ENCODE peak calls at places on chromosomes 16 and 17, in five cellular contexts. X, I, V, S and L are unnamed samples.

GRCh38 chr17:42275527-42276358 is 448 bp downstream of the STAT5B start:
- DNase-seq in V (peak; percentile 25), S (peak; percentile 19), X (no peak), I (no peak), L (no peak)

GRCh38 chr16:78175287-78175686 is 75.8 kb downstream of the WWOX start:
- DNase-seq in V (no peak), X (no peak), S (no peak), I (no peak), L (no peak)

GRCh38 chr16:66188786-66189725 is 177.4 kb upstream of the CDH5 start:
- DNase-seq in X (peak; percentile 72), I (no peak), S (no peak), V (no peak), L (peak; percentile 37)

GRCh38 chr17:41052594-41052993 is 2.4 kb downstream of the KRTAP2-2 start:
- DNase-seq in X (no peak), S (no peak), I (no peak), V (no peak), L (no peak)

GRCh38 chr17:14745122-14745521 is 444.2 kb downstream of the HS3ST3B1 start:
- DNase-seq in V (no peak), I (no peak), X (no peak), S (no peak), L (no peak)

GRCh38 chr17:27578718-27579085 is 52.3 kb upstream of the LGALS9 start:
- DNase-seq in S (no peak), X (no peak), I (no peak), V (no peak), L (no peak)

GRCh38 chr16:75222271-75222783 is 3.5 kb downstream of the CTRB1 start:
- DNase-seq in I (no peak), X (peak; percentile 65), V (no peak), S (no peak), L (no peak)

GRCh38 chr17:40061532-40062038 is 1.2 kb upstream of the THRA start:
- DNase-seq in V (no peak), I (no peak), S (peak; percentile 29), X (no peak), L (no peak)

GRCh38 chr17:3944485-3945388 is 19.5 kb downstream of the ATP2A3 start:
- DNase-seq in V (peak; percentile 78), X (no peak), I (peak; percentile 78), S (peak; percentile 37), L (peak; percentile 93)

GRCh38 chr16:87780385-87780989 is 14.7 kb upstream of the KLHDC4 start:
- DNase-seq in I (no peak), V (peak; percentile 45), X (no peak), S (peak; percentile 49), L (no peak)

GRCh38 chr17:44920565-44920940 is 5.3 kb upstream of the GFAP start:
- DNase-seq in S (peak; percentile 1), X (peak; percentile 48), V (no peak), I (peak; percentile 46), L (no peak)

GRCh38 chr16:77289331-77289809 is 90.2 kb downstream of the SYCE1L start:
- DNase-seq in V (no peak), S (no peak), I (no peak), X (no peak), L (no peak)

GRCh38 chr16:83995756-83996155 is 27.7 kb downstream of the NECAB2 start:
- DNase-seq in I (no peak), S (peak; percentile 17), V (no peak), X (no peak), L (no peak)

GRCh38 chr16:15971435-15971805 is 22.0 kb downstream of the ABCC1 start:
- DNase-seq in V (no peak), X (no peak), S (no peak), I (no peak), L (no peak)

GRCh38 chr16:88959022-88959421 is 18.0 kb downstream of the CBFA2T3 start:
- DNase-seq in V (no peak), X (no peak), S (no peak), I (no peak), L (no peak)

GRCh38 chr16:19860146-19861030 is 24.3 kb downstream of the GPRC5B start:
- DNase-seq in V (no peak), I (peak; percentile 18), X (no peak), S (no peak), L (peak; percentile 10)

GRCh38 chr17:67633751-67634191 is 84.0 kb upstream of the NOL11 start:
- DNase-seq in V (peak; percentile 25), X (no peak), I (no peak), S (no peak), L (no peak)

GRCh38 chr16:58732545-58733247 is 1.4 kb downstream of the GOT2 start:
- DNase-seq in X (no peak), I (no peak), V (no peak), S (no peak), L (no peak)

GRCh38 chr16:68085259-68086071 is at the start of gene NFATC3:
- DNase-seq in V (peak; percentile 99), I (peak; percentile 99), X (peak; percentile 99), S (peak; percentile 99), L (peak; percentile 100)

GRCh38 chr16:2158262-2158638 is 2.7 kb downstream of the TRAF7 start:
- DNase-seq in X (no peak), S (no peak), V (no peak), I (no peak), L (no peak)

GRCh38 chr16:11150190-11150589 is 105.8 kb downstream of the SOCS1 start:
- DNase-seq in X (no peak), V (no peak), S (no peak), I (no peak), L (no peak)

GRCh38 chr16:8622315-8622656 is 788 bp downstream of the METTL22 start:
- DNase-seq in S (no peak), X (no peak), I (no peak), V (no peak), L (no peak)

GRCh38 chr17:74354123-74354522 is 7.5 kb downstream of the BTBD17 start:
- DNase-seq in X (no peak), S (peak; percentile 55), V (peak; percentile 48), I (no peak), L (peak; percentile 78)

GRCh38 chr17:51000835-51001638 is 119.6 kb downstream of the SPAG9 start:
- DNase-seq in S (no peak), X (no peak), V (peak; percentile 48), I (no peak), L (no peak)

GRCh38 chr16:87431926-87432325 is 39.8 kb downstream of the MAP1LC3B start:
- DNase-seq in X (no peak), S (no peak), I (no peak), V (peak; percentile 88), L (no peak)

GRCh38 chr17:17836818-17837379 is at the start of gene SREBF1:
- DNase-seq in I (no peak), V (peak; percentile 57), S (peak; percentile 73), X (no peak), L (peak; percentile 87)

GRCh38 chr17:69945698-69946185 is 129.3 kb upstream of the KCNJ16 start:
- DNase-seq in V (no peak), S (no peak), I (no peak), X (no peak), L (no peak)

GRCh38 chr17:70060415-70060814 is 14.6 kb upstream of the KCNJ16 start:
- DNase-seq in V (no peak), S (no peak), I (no peak), X (no peak), L (no peak)

GRCh38 chr17:82835766-82836512 is 3.9 kb downstream of the ZNF750 start:
- DNase-seq in I (no peak), S (no peak), V (no peak), X (no peak), L (no peak)
- H3K27ac ChIP-seq in I (peak overlapping the region; percentile 82), S (no peak overlapping the region), V (no peak overlapping the region), X (no peak overlapping the region), L (no peak overlapping the region)

DNA sequence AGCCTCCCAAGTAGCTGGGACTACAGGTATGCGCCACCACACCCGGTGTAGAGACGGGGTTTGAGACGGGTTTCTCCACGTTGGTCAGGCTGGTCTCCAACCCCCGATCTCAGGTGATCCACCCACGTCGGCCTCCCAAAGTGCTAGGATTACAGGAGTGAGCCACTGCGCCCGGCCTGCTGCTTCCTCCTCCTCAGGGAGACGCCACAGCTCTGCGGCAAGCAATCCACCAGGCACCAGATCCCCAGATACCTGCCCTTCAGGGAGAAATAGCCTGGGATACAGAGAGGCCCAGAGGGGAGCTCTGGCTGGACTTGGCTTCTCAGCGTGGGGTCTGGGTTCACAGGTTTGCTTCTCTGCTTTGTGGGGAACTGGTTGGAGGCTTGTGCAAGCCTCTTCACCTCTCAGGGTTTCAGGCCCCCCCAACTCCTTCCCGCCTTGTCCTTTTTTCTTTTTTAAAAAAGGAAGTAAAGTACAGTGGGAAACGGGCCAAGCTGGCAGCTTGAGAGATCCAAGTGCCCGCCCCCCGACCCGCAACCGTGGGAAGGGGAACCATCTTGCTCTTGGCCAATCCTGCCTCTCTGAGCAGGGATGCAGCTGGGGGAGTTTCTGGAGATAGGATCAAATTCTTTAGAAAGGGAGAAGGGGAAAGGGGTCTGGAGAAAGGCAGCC is 2.6 kb upstream of the SPHK1 start:
- DNase-seq in V (peak; percentile 68), X (no peak), S (no peak), I (no peak), L (peak; percentile 77)
- H3K27me3 ChIP-seq in V (no peaks in the 10 kb centered on the region), X (no peaks in the 10 kb centered on the region), S (peaks cover 18% of the 10 kb centered on the region), I (no peaks in the 10 kb centered on the region), L (no peaks in the 10 kb centered on the region)

GRCh38 chr17:12815642-12816141 is 26.4 kb downstream of the ARHGAP44 start:
- DNase-seq in S (no peak), X (no peak), I (no peak), V (no peak), L (no peak)
- H3K4me1 ChIP-seq in S (peaks cover 27% of the 10 kb centered on the region), X (no peaks in the 10 kb centered on the region), I (peaks cover under 1% of the 10 kb centered on the region), V (no peaks in the 10 kb centered on the region), L (no peaks in the 10 kb centered on the region)

GRCh38 chr16:26664086-26664485 is 402.6 kb upstream of the C16orf82 start:
- DNase-seq in I (no peak), S (no peak), X (no peak), V (no peak), L (no peak)

GRCh38 chr16:26667271-26667703 is 399.4 kb upstream of the C16orf82 start:
- DNase-seq in X (no peak), S (no peak), V (no peak), I (no peak), L (no peak)

GRCh38 chr16:26666486-26666885 is 400.2 kb upstream of the C16orf82 start:
- DNase-seq in X (no peak), V (no peak), I (no peak), S (no peak), L (no peak)

GRCh38 chr16:26665166-26665939 is 401.4 kb upstream of the C16orf82 start:
- DNase-seq in X (no peak), V (no peak), I (no peak), S (no peak), L (peak; percentile 26)

GRCh38 chr16:26668026-26668425 is 398.7 kb upstream of the C16orf82 start:
- DNase-seq in X (no peak), V (no peak), S (no peak), I (no peak), L (no peak)
- H3K27ac ChIP-seq in X (no peak overlapping the region), V (no peak overlapping the region), S (no peak overlapping the region), I (no peak overlapping the region), L (no peak overlapping the region)

GRCh38 chr17:79167486-79167885 is 92.9 kb downstream of the ENGASE start:
- DNase-seq in V (no peak), I (no peak), X (no peak), S (no peak), L (no peak)
- H3K27me3 ChIP-seq in V (peaks cover 19% of the 10 kb centered on the region), I (peaks cover 83% of the 10 kb centered on the region), X (no peaks in the 10 kb centered on the region), S (peaks cover 29% of the 10 kb centered on the region), L (no peaks in the 10 kb centered on the region)